ENCODE peak calls at places on chromosomes 2 and 18, in ten cellular contexts. H is effector memory CD4-positive, alpha-beta T cell; E is ELR; T is amniotic epithelial cell; M is T-helper 2 cell; X is right cardiac atrium; Q is A549; G is HuH-7.5; A is upper lobe of right lung; J is GM06990. Z is an unnamed sample.

GRCh38 chr2:231717281-231718180 is 9.2 kb downstream of the PTMA start:
- DNase-seq in H (no peak), A (peak; percentile 78), E (peak; percentile 81), X (peak; percentile 43), T (peak; percentile 83), J (peak; percentile 75), M (no peak), G (no peak), Q (peak; percentile 75), Z (peak; percentile 67)

GRCh38 chr18:47949197-47949596 is 18.7 kb upstream of the SMAD2 start:
- DNase-seq in X (no peak), A (no peak), H (no peak), T (no peak), J (no peak), E (no peak), G (no peak), M (no peak), Q (no peak), Z (no peak)

GRCh38 chr18:8858888-8859511 is 153.6 kb downstream of the MTCL1 start:
- DNase-seq in M (no peak), T (peak; percentile 98), G (no peak), Q (peak; percentile 80), E (peak; percentile 96), X (no peak), A (no peak), J (no peak), H (no peak), Z (no peak)

GRCh38 chr2:25000503-25001328 is 29.0 kb upstream of the DNAJC27 start:
- DNase-seq in H (no peak), X (no peak), G (no peak), Q (no peak), E (peak; percentile 63), M (no peak), J (no peak), A (no peak), T (peak; percentile 58), Z (no peak)

GRCh38 chr2:176213406-176213805 is 24.9 kb downstream of the HOXD1 start:
- DNase-seq in Q (no peak), E (no peak), J (no peak), X (no peak), A (no peak), G (no peak), M (no peak), H (no peak), T (no peak), Z (no peak)

GRCh38 chr2:101827246-101827645 is 129.7 kb downstream of the MAP4K4 start:
- DNase-seq in H (no peak), X (no peak), M (no peak), J (no peak), E (peak; percentile 96), G (no peak), A (no peak), Q (peak; percentile 45), T (peak; percentile 98), Z (peak; percentile 74)

GRCh38 chr2:177164584-177165052 is 48.0 kb upstream of the HNRNPA3 start:
- DNase-seq in G (no peak), X (peak; percentile 82), Q (peak; percentile 82), T (peak; percentile 65), J (peak; percentile 56), A (peak; percentile 82), E (peak; percentile 89), M (peak; percentile 49), H (peak; percentile 63), Z (peak; percentile 82)

GRCh38 chr18:55778731-55779460 is 190.9 kb upstream of the TCF4 start:
- DNase-seq in E (peak; percentile 35), X (no peak), A (no peak), M (no peak), G (no peak), Q (no peak), J (peak; percentile 16), H (no peak), T (peak; percentile 30), Z (no peak)

GRCh38 chr2:70569559-70569958 is 15.9 kb upstream of the TGFA start:
- DNase-seq in H (no peak), J (no peak), E (peak; percentile 32), T (no peak), Q (no peak), A (no peak), X (no peak), G (no peak), M (no peak), Z (no peak)

GRCh38 chr2:9757430-9758287 is 85.6 kb upstream of the TAF1B start:
- DNase-seq in H (no peak), M (no peak), Q (no peak), J (no peak), T (no peak), A (peak; percentile 64), G (no peak), E (peak; percentile 29), X (peak; percentile 53), Z (no peak)

Z was measured in HepG2.